ENCODE peak calls at places on chromosomes 11 and 22, in ten cellular contexts. One of them, this sample, is unnamed.

GRCh38 chr11:9092846-9093778 is 1.7 kb upstream of the SCUBE2 start:
- DNase-seq in GM19239: no peak
- DNase-seq in hypothalamus: no peak
- DNase-seq in neuronal stem cell: no peak
- DNase-seq in HFF-Myc: no peak
- DNase-seq in NCI-H1105 treated with DMSO at 0.1 percent for 48 hours: no peak
- DNase-seq in stimulated activated CD4-positive, alpha-beta T cell treated with anti-CD3 and anti-CD28 coated beads, Interleukin-15, amount 100 ng/mL, for 24 hours: no peak
- DNase-seq in NCI-H774: no peak
- DNase-seq in kidney tubule cell: no peak
- DNase-seq in naive B cell: no peak
- DNase-seq in this sample: peak; percentile 48

GRCh38 chr11:26276798-26277424 is 55.0 kb upstream of the ANO3 start:
- DNase-seq in HFF-Myc: peak; percentile 46
- DNase-seq in NCI-H1105 treated with DMSO at 0.1 percent for 48 hours: peak; percentile 46
- DNase-seq in naive B cell: peak; percentile 36
- DNase-seq in NCI-H774: peak; percentile 37
- DNase-seq in stimulated activated CD4-positive, alpha-beta T cell treated with anti-CD3 and anti-CD28 coated beads, Interleukin-15, amount 100 ng/mL, for 24 hours: peak; percentile 39
- DNase-seq in hypothalamus: peak; percentile 38
- DNase-seq in GM19239: peak; percentile 4
- DNase-seq in kidney tubule cell: peak; percentile 69
- DNase-seq in neuronal stem cell: peak; percentile 75
- DNase-seq in this sample: peak; percentile 68

GRCh38 chr11:116035972-116036371 is 531.8 kb upstream of the CADM1 start:
- DNase-seq in naive B cell: no peak
- DNase-seq in NCI-H774: peak; percentile 94
- DNase-seq in hypothalamus: no peak
- DNase-seq in HFF-Myc: no peak
- DNase-seq in GM19239: no peak
- DNase-seq in NCI-H1105 treated with DMSO at 0.1 percent for 48 hours: peak; percentile 99
- DNase-seq in neuronal stem cell: no peak
- DNase-seq in kidney tubule cell: no peak
- DNase-seq in stimulated activated CD4-positive, alpha-beta T cell treated with anti-CD3 and anti-CD28 coated beads, Interleukin-15, amount 100 ng/mL, for 24 hours: no peak
- DNase-seq in this sample: peak; percentile 94

GRCh38 chr11:74593463-74593862 is 1.1 kb downstream of the POLD3 start:
- DNase-seq in NCI-H1105 treated with DMSO at 0.1 percent for 48 hours: no peak
- DNase-seq in naive B cell: no peak
- DNase-seq in hypothalamus: no peak
- DNase-seq in neuronal stem cell: no peak
- DNase-seq in NCI-H774: no peak
- DNase-seq in kidney tubule cell: no peak
- DNase-seq in GM19239: no peak
- DNase-seq in stimulated activated CD4-positive, alpha-beta T cell treated with anti-CD3 and anti-CD28 coated beads, Interleukin-15, amount 100 ng/mL, for 24 hours: no peak
- DNase-seq in HFF-Myc: no peak
- DNase-seq in this sample: no peak

GRCh38 chr11:36774603-36775002 is 176.6 kb upstream of the RAG2 start:
- DNase-seq in HFF-Myc: no peak
- DNase-seq in NCI-H774: no peak
- DNase-seq in hypothalamus: no peak
- DNase-seq in stimulated activated CD4-positive, alpha-beta T cell treated with anti-CD3 and anti-CD28 coated beads, Interleukin-15, amount 100 ng/mL, for 24 hours: no peak
- DNase-seq in GM19239: no peak
- DNase-seq in kidney tubule cell: peak; percentile 80
- DNase-seq in NCI-H1105 treated with DMSO at 0.1 percent for 48 hours: no peak
- DNase-seq in naive B cell: no peak
- DNase-seq in neuronal stem cell: no peak
- DNase-seq in this sample: no peak

GRCh38 chr11:79428406-79428805 is 12.4 kb downstream of the TENM4 start:
- DNase-seq in stimulated activated CD4-positive, alpha-beta T cell treated with anti-CD3 and anti-CD28 coated beads, Interleukin-15, amount 100 ng/mL, for 24 hours: no peak
- DNase-seq in hypothalamus: no peak
- DNase-seq in NCI-H774: no peak
- DNase-seq in naive B cell: no peak
- DNase-seq in GM19239: no peak
- DNase-seq in kidney tubule cell: peak; percentile 66
- DNase-seq in HFF-Myc: no peak
- DNase-seq in NCI-H1105 treated with DMSO at 0.1 percent for 48 hours: no peak
- DNase-seq in neuronal stem cell: no peak
- DNase-seq in this sample: no peak

GRCh38 chr22:45970709-45971388 is 6.1 kb downstream of the WNT7B start:
- DNase-seq in kidney tubule cell: no peak
- DNase-seq in naive B cell: no peak
- DNase-seq in NCI-H774: no peak
- DNase-seq in HFF-Myc: no peak
- DNase-seq in hypothalamus: no peak
- DNase-seq in stimulated activated CD4-positive, alpha-beta T cell treated with anti-CD3 and anti-CD28 coated beads, Interleukin-15, amount 100 ng/mL, for 24 hours: no peak
- DNase-seq in neuronal stem cell: no peak
- DNase-seq in NCI-H1105 treated with DMSO at 0.1 percent for 48 hours: no peak
- DNase-seq in GM19239: no peak
- DNase-seq in this sample: no peak

GRCh38 chr11:11976476-11977187 is 31.8 kb downstream of the DKK3 start:
- DNase-seq in NCI-H1105 treated with DMSO at 0.1 percent for 48 hours: no peak
- DNase-seq in NCI-H774: no peak
- DNase-seq in hypothalamus: no peak
- DNase-seq in stimulated activated CD4-positive, alpha-beta T cell treated with anti-CD3 and anti-CD28 coated beads, Interleukin-15, amount 100 ng/mL, for 24 hours: no peak
- DNase-seq in naive B cell: no peak
- DNase-seq in neuronal stem cell: no peak
- DNase-seq in HFF-Myc: no peak
- DNase-seq in kidney tubule cell: peak; percentile 25
- DNase-seq in GM19239: no peak
- DNase-seq in this sample: no peak

GRCh38 chr22:24559471-24559870 is 3.7 kb downstream of the SNRPD3 start:
- DNase-seq in naive B cell: no peak
- DNase-seq in NCI-H774: no peak
- DNase-seq in GM19239: no peak
- DNase-seq in neuronal stem cell: no peak
- DNase-seq in stimulated activated CD4-positive, alpha-beta T cell treated with anti-CD3 and anti-CD28 coated beads, Interleukin-15, amount 100 ng/mL, for 24 hours: no peak
- DNase-seq in NCI-H1105 treated with DMSO at 0.1 percent for 48 hours: no peak
- DNase-seq in kidney tubule cell: no peak
- DNase-seq in hypothalamus: no peak
- DNase-seq in HFF-Myc: no peak
- DNase-seq in this sample: no peak

GRCh38 chr22:36244522-36245391 is 5.4 kb upstream of the APOL2 start:
- DNase-seq in hypothalamus: no peak
- DNase-seq in neuronal stem cell: no peak
- DNase-seq in HFF-Myc: no peak
- DNase-seq in kidney tubule cell: no peak
- DNase-seq in NCI-H1105 treated with DMSO at 0.1 percent for 48 hours: no peak
- DNase-seq in naive B cell: no peak
- DNase-seq in NCI-H774: no peak
- DNase-seq in stimulated activated CD4-positive, alpha-beta T cell treated with anti-CD3 and anti-CD28 coated beads, Interleukin-15, amount 100 ng/mL, for 24 hours: no peak
- DNase-seq in GM19239: no peak
- DNase-seq in this sample: no peak

GRCh38 chr11:80586464-80586863 is 1145.6 kb upstream of the TENM4 start:
- DNase-seq in HFF-Myc: no peak
- DNase-seq in neuronal stem cell: no peak
- DNase-seq in naive B cell: no peak
- DNase-seq in NCI-H774: no peak
- DNase-seq in stimulated activated CD4-positive, alpha-beta T cell treated with anti-CD3 and anti-CD28 coated beads, Interleukin-15, amount 100 ng/mL, for 24 hours: no peak
- DNase-seq in kidney tubule cell: peak; percentile 42
- DNase-seq in GM19239: no peak
- DNase-seq in hypothalamus: no peak
- DNase-seq in NCI-H1105 treated with DMSO at 0.1 percent for 48 hours: no peak
- DNase-seq in this sample: no peak

GRCh38 chr11:57514538-57515331 is 767 bp downstream of the SLC43A1 start:
- DNase-seq in stimulated activated CD4-positive, alpha-beta T cell treated with anti-CD3 and anti-CD28 coated beads, Interleukin-15, amount 100 ng/mL, for 24 hours: peak; percentile 76
- DNase-seq in GM19239: peak; percentile 41
- DNase-seq in NCI-H774: peak; percentile 10
- DNase-seq in naive B cell: peak; percentile 24
- DNase-seq in hypothalamus: peak; percentile 33
- DNase-seq in NCI-H1105 treated with DMSO at 0.1 percent for 48 hours: peak; percentile 16
- DNase-seq in kidney tubule cell: no peak
- DNase-seq in HFF-Myc: no peak
- DNase-seq in neuronal stem cell: no peak
- DNase-seq in this sample: peak; percentile 7

GRCh38 chr11:111557425-111558111 is 17.0 kb downstream of the LAYN start:
- DNase-seq in GM19239: no peak
- DNase-seq in HFF-Myc: peak; percentile 90
- DNase-seq in naive B cell: no peak
- DNase-seq in stimulated activated CD4-positive, alpha-beta T cell treated with anti-CD3 and anti-CD28 coated beads, Interleukin-15, amount 100 ng/mL, for 24 hours: no peak
- DNase-seq in NCI-H774: no peak
- DNase-seq in hypothalamus: no peak
- DNase-seq in neuronal stem cell: no peak
- DNase-seq in NCI-H1105 treated with DMSO at 0.1 percent for 48 hours: no peak
- DNase-seq in kidney tubule cell: peak; percentile 78
- DNase-seq in this sample: no peak

GRCh38 chr11:88799749-88800500 is 265.9 kb downstream of the GRM5 start:
- DNase-seq in stimulated activated CD4-positive, alpha-beta T cell treated with anti-CD3 and anti-CD28 coated beads, Interleukin-15, amount 100 ng/mL, for 24 hours: no peak
- DNase-seq in HFF-Myc: no peak
- DNase-seq in NCI-H1105 treated with DMSO at 0.1 percent for 48 hours: no peak
- DNase-seq in NCI-H774: no peak
- DNase-seq in hypothalamus: no peak
- DNase-seq in neuronal stem cell: no peak
- DNase-seq in naive B cell: no peak
- DNase-seq in kidney tubule cell: no peak
- DNase-seq in GM19239: no peak
- DNase-seq in this sample: no peak

GRCh38 chr11:5499671-5500070 is 10.1 kb downstream of the UBQLN3 start:
- DNase-seq in NCI-H1105 treated with DMSO at 0.1 percent for 48 hours: no peak
- DNase-seq in hypothalamus: no peak
- DNase-seq in stimulated activated CD4-positive, alpha-beta T cell treated with anti-CD3 and anti-CD28 coated beads, Interleukin-15, amount 100 ng/mL, for 24 hours: no peak
- DNase-seq in kidney tubule cell: no peak
- DNase-seq in naive B cell: no peak
- DNase-seq in NCI-H774: no peak
- DNase-seq in neuronal stem cell: no peak
- DNase-seq in HFF-Myc: no peak
- DNase-seq in GM19239: no peak
- DNase-seq in this sample: no peak

GRCh38 chr11:61079416-61080150 is 22.7 kb upstream of the CD5 start:
- DNase-seq in kidney tubule cell: no peak
- DNase-seq in HFF-Myc: no peak
- DNase-seq in GM19239: no peak
- DNase-seq in hypothalamus: no peak
- DNase-seq in NCI-H774: no peak
- DNase-seq in naive B cell: no peak
- DNase-seq in stimulated activated CD4-positive, alpha-beta T cell treated with anti-CD3 and anti-CD28 coated beads, Interleukin-15, amount 100 ng/mL, for 24 hours: no peak
- DNase-seq in NCI-H1105 treated with DMSO at 0.1 percent for 48 hours: no peak
- DNase-seq in neuronal stem cell: no peak
- DNase-seq in this sample: no peak

GRCh38 chr11:23729088-23729487 is 767.8 kb upstream of the LUZP2 start:
- DNase-seq in neuronal stem cell: peak; percentile 21
- DNase-seq in hypothalamus: no peak
- DNase-seq in NCI-H774: no peak
- DNase-seq in HFF-Myc: no peak
- DNase-seq in naive B cell: no peak
- DNase-seq in GM19239: no peak
- DNase-seq in stimulated activated CD4-positive, alpha-beta T cell treated with anti-CD3 and anti-CD28 coated beads, Interleukin-15, amount 100 ng/mL, for 24 hours: no peak
- DNase-seq in kidney tubule cell: no peak
- DNase-seq in NCI-H1105 treated with DMSO at 0.1 percent for 48 hours: no peak
- DNase-seq in this sample: no peak

GRCh38 chr22:35559354-35560005 is 18.8 kb downstream of the RASD2 start:
- DNase-seq in NCI-H774: no peak
- DNase-seq in kidney tubule cell: no peak
- DNase-seq in stimulated activated CD4-positive, alpha-beta T cell treated with anti-CD3 and anti-CD28 coated beads, Interleukin-15, amount 100 ng/mL, for 24 hours: no peak
- DNase-seq in hypothalamus: no peak
- DNase-seq in neuronal stem cell: no peak
- DNase-seq in NCI-H1105 treated with DMSO at 0.1 percent for 48 hours: no peak
- DNase-seq in naive B cell: no peak
- DNase-seq in GM19239: no peak
- DNase-seq in HFF-Myc: no peak
- DNase-seq in this sample: no peak

GRCh38 chr11:62856333-62856910 is 17.0 kb upstream of the WDR74 start:
- DNase-seq in GM19239: no peak
- DNase-seq in HFF-Myc: no peak
- DNase-seq in NCI-H774: no peak
- DNase-seq in kidney tubule cell: no peak
- DNase-seq in NCI-H1105 treated with DMSO at 0.1 percent for 48 hours: peak; percentile 39
- DNase-seq in stimulated activated CD4-positive, alpha-beta T cell treated with anti-CD3 and anti-CD28 coated beads, Interleukin-15, amount 100 ng/mL, for 24 hours: peak; percentile 28
- DNase-seq in hypothalamus: no peak
- DNase-seq in neuronal stem cell: no peak
- DNase-seq in naive B cell: no peak
- DNase-seq in this sample: no peak

GRCh38 chr11:65539401-65540289 is 14.8 kb downstream of the SCYL1 start:
- DNase-seq in NCI-H1105 treated with DMSO at 0.1 percent for 48 hours: peak; percentile 72
- DNase-seq in GM19239: peak; percentile 94
- DNase-seq in naive B cell: no peak
- DNase-seq in neuronal stem cell: no peak
- DNase-seq in HFF-Myc: no peak
- DNase-seq in hypothalamus: no peak
- DNase-seq in stimulated activated CD4-positive, alpha-beta T cell treated with anti-CD3 and anti-CD28 coated beads, Interleukin-15, amount 100 ng/mL, for 24 hours: no peak
- DNase-seq in kidney tubule cell: peak; percentile 64
- DNase-seq in NCI-H774: no peak
- DNase-seq in this sample: no peak

GRCh38 chr22:45805413-45805812 is 133.8 kb downstream of the ATXN10 start:
- DNase-seq in naive B cell: no peak
- DNase-seq in GM19239: no peak
- DNase-seq in neuronal stem cell: no peak
- DNase-seq in NCI-H774: no peak
- DNase-seq in HFF-Myc: no peak
- DNase-seq in hypothalamus: no peak
- DNase-seq in stimulated activated CD4-positive, alpha-beta T cell treated with anti-CD3 and anti-CD28 coated beads, Interleukin-15, amount 100 ng/mL, for 24 hours: no peak
- DNase-seq in NCI-H1105 treated with DMSO at 0.1 percent for 48 hours: no peak
- DNase-seq in kidney tubule cell: no peak
- DNase-seq in this sample: no peak

GRCh38 chr11:15208570-15209222 is 94.0 kb downstream of the INSC start:
- DNase-seq in naive B cell: peak; percentile 72
- DNase-seq in NCI-H774: peak; percentile 51
- DNase-seq in neuronal stem cell: peak; percentile 80
- DNase-seq in GM19239: peak; percentile 68
- DNase-seq in hypothalamus: peak; percentile 59
- DNase-seq in stimulated activated CD4-positive, alpha-beta T cell treated with anti-CD3 and anti-CD28 coated beads, Interleukin-15, amount 100 ng/mL, for 24 hours: peak; percentile 80
- DNase-seq in NCI-H1105 treated with DMSO at 0.1 percent for 48 hours: peak; percentile 78
- DNase-seq in kidney tubule cell: peak; percentile 69
- DNase-seq in HFF-Myc: peak; percentile 9
- DNase-seq in this sample: peak; percentile 65

GRCh38 chr11:12404461-12404860 is 27.1 kb downstream of the PARVA start:
- DNase-seq in stimulated activated CD4-positive, alpha-beta T cell treated with anti-CD3 and anti-CD28 coated beads, Interleukin-15, amount 100 ng/mL, for 24 hours: no peak
- DNase-seq in GM19239: no peak
- DNase-seq in neuronal stem cell: no peak
- DNase-seq in HFF-Myc: no peak
- DNase-seq in hypothalamus: no peak
- DNase-seq in kidney tubule cell: no peak
- DNase-seq in NCI-H1105 treated with DMSO at 0.1 percent for 48 hours: no peak
- DNase-seq in NCI-H774: no peak
- DNase-seq in naive B cell: no peak
- DNase-seq in this sample: no peak

GRCh38 chr22:36811094-36811797 is 5.6 kb downstream of the PVALB start:
- DNase-seq in kidney tubule cell: no peak
- DNase-seq in GM19239: no peak
- DNase-seq in NCI-H774: no peak
- DNase-seq in naive B cell: no peak
- DNase-seq in stimulated activated CD4-positive, alpha-beta T cell treated with anti-CD3 and anti-CD28 coated beads, Interleukin-15, amount 100 ng/mL, for 24 hours: no peak
- DNase-seq in hypothalamus: no peak
- DNase-seq in HFF-Myc: no peak
- DNase-seq in NCI-H1105 treated with DMSO at 0.1 percent for 48 hours: peak; percentile 43
- DNase-seq in neuronal stem cell: no peak
- DNase-seq in this sample: no peak

GRCh38 chr11:113906038-113906437 is 1.4 kb downstream of the HTR3B start:
- DNase-seq in HFF-Myc: no peak
- DNase-seq in kidney tubule cell: no peak
- DNase-seq in hypothalamus: no peak
- DNase-seq in stimulated activated CD4-positive, alpha-beta T cell treated with anti-CD3 and anti-CD28 coated beads, Interleukin-15, amount 100 ng/mL, for 24 hours: no peak
- DNase-seq in neuronal stem cell: peak; percentile 24
- DNase-seq in NCI-H774: peak; percentile 82
- DNase-seq in NCI-H1105 treated with DMSO at 0.1 percent for 48 hours: no peak
- DNase-seq in naive B cell: no peak
- DNase-seq in GM19239: no peak
- DNase-seq in this sample: peak; percentile 15

GRCh38 chr22:19756288-19757128 is 4.1 kb upstream of the TBX1 start:
- DNase-seq in NCI-H774: no peak
- DNase-seq in HFF-Myc: no peak
- DNase-seq in neuronal stem cell: no peak
- DNase-seq in stimulated activated CD4-positive, alpha-beta T cell treated with anti-CD3 and anti-CD28 coated beads, Interleukin-15, amount 100 ng/mL, for 24 hours: peak; percentile 76
- DNase-seq in NCI-H1105 treated with DMSO at 0.1 percent for 48 hours: peak; percentile 3
- DNase-seq in hypothalamus: no peak
- DNase-seq in GM19239: peak; percentile 94
- DNase-seq in naive B cell: peak; percentile 44
- DNase-seq in kidney tubule cell: peak; percentile 36
- DNase-seq in this sample: peak; percentile 19

GRCh38 chr22:39325392-39325932 is 6.0 kb upstream of the RPL3 start:
- DNase-seq in hypothalamus: no peak
- DNase-seq in HFF-Myc: no peak
- DNase-seq in stimulated activated CD4-positive, alpha-beta T cell treated with anti-CD3 and anti-CD28 coated beads, Interleukin-15, amount 100 ng/mL, for 24 hours: no peak
- DNase-seq in GM19239: no peak
- DNase-seq in naive B cell: no peak
- DNase-seq in NCI-H1105 treated with DMSO at 0.1 percent for 48 hours: no peak
- DNase-seq in NCI-H774: no peak
- DNase-seq in kidney tubule cell: peak; percentile 30
- DNase-seq in neuronal stem cell: no peak
- DNase-seq in this sample: no peak

GRCh38 chr22:29314074-29314473 is 1.4 kb downstream of the RASL10A start:
- DNase-seq in stimulated activated CD4-positive, alpha-beta T cell treated with anti-CD3 and anti-CD28 coated beads, Interleukin-15, amount 100 ng/mL, for 24 hours: no peak
- DNase-seq in hypothalamus: no peak
- DNase-seq in NCI-H1105 treated with DMSO at 0.1 percent for 48 hours: peak; percentile 17
- DNase-seq in NCI-H774: no peak
- DNase-seq in HFF-Myc: no peak
- DNase-seq in GM19239: no peak
- DNase-seq in naive B cell: no peak
- DNase-seq in kidney tubule cell: peak; percentile 36
- DNase-seq in neuronal stem cell: no peak
- DNase-seq in this sample: no peak

This sample was measured in NCI-H345.